ENCODE peak calls at places on chromosomes 4 and X, in four cellular contexts. L is NCI-H1694, X is NCI-H2081, U is left ventricle myocardium superior. W is an unnamed sample.

GRCh38 chrX:67614414-67614813 is 70.6 kb downstream of the AR start:
- DNase-seq in L (no peak), X (no peak), U (no peak), W (no peak)

GRCh38 chr4:159398236-159398638 is 295.4 kb downstream of the RAPGEF2 start:
- DNase-seq in L (no peak), X (no peak), U (no peak), W (no peak)

GRCh38 chr4:105197777-105198176 is 51.1 kb downstream of the TET2 start:
- DNase-seq in L (no peak), X (no peak), U (no peak), W (no peak)

GRCh38 chrX:18348047-18348446 is 6.4 kb downstream of the SCML2 start:
- DNase-seq in L (no peak), X (no peak), U (no peak), W (peak)

GRCh38 chrX:39899876-39900787 is 197.6 kb downstream of the BCOR start:
- DNase-seq in L (no peak), X (peak), U (no peak), W (no peak)

GRCh38 chrX:21926527-21927278 is 13.8 kb upstream of the SMS start:
- DNase-seq in L (no peak), X (no peak), U (no peak), W (no peak)

GRCh38 chr4:153166971-153167501 is 37.2 kb upstream of the TRIM2 start:
- DNase-seq in L (no peak), X (no peak), U (no peak), W (no peak)

GRCh38 chrX:11499076-11500044 is 166.4 kb downstream of the ARHGAP6 start:
- DNase-seq in L (no peak), X (no peak), U (no peak), W (no peak)

GRCh38 chr4:102564399-102564921 is 63.3 kb downstream of the NFKB1 start:
- DNase-seq in L (no peak), X (no peak), U (no peak), W (no peak)

GRCh38 chr4:168826620-168827019 is 183.4 kb downstream of the CBR4 start:
- DNase-seq in L (no peak), X (no peak), U (no peak), W (no peak)

GRCh38 chr4:95516528-95517011 is 32.2 kb downstream of the UNC5C start:
- DNase-seq in L (no peak), X (no peak), U (peak), W (no peak)

GRCh38 chr4:7103599-7104365 is 35.9 kb upstream of the GRPEL1 start:
- DNase-seq in L (no peak), X (no peak), U (peak), W (no peak)

GRCh38 chr4:97395980-97396562 is 747.2 kb downstream of the STPG2 start:
- DNase-seq in L (no peak), X (no peak), U (no peak), W (no peak)

GRCh38 chr4:144295286-144295995 is 154.9 kb upstream of the GYPA start:
- DNase-seq in L (no peak), X (no peak), U (no peak), W (no peak)

GRCh38 chrX:1391370-1391706 is 575 bp downstream of the SLC25A6 start:
- DNase-seq in L (no peak), X (no peak), U (peak), W (no peak)

GRCh38 chr4:115851918-115852766 is 738.7 kb upstream of the NDST4 start:
- DNase-seq in L (peak), X (peak), U (no peak), W (no peak)

GRCh38 chr4:155603360-155603891 is 63.2 kb upstream of the GUCY1A1 start:
- DNase-seq in L (no peak), X (no peak), U (no peak), W (no peak)

GRCh38 chr4:72564184-72564583 is 4.8 kb downstream of the ADAMTS3 start:
- DNase-seq in L (no peak), X (no peak), U (no peak), W (no peak)

GRCh38 chr4:126470862-126471261 is 1156.1 kb downstream of the FAT4 start:
- DNase-seq in L (no peak), X (no peak), U (no peak), W (no peak)

GRCh38 chr4:2343476-2343875 is 75.0 kb downstream of the ZFYVE28 start:
- DNase-seq in L (no peak), X (no peak), U (no peak), W (no peak)

GRCh38 chrX:71652405-71652804 is 14.9 kb upstream of the LOC101059915 start:
- DNase-seq in L (peak), X (peak), U (no peak), W (no peak)

W was measured in NCI-H1930.